ENCODE peak calls at places on chromosomes 6 and 20, in six cellular contexts. X, U, A, K, E and G are unnamed samples.

GRCh38 chr20:6519556-6519955 is 247.9 kb upstream of the BMP2 start:
- DNase-seq in X (peak; percentile 52), U (no peak), A (no peak), K (no peak), E (no peak), G (no peak)

GRCh38 chr6:44373051-44373450 is 14.5 kb upstream of the CDC5L start:
- DNase-seq in X (no peak), U (no peak), A (no peak), K (no peak), E (no peak), G (no peak)

GRCh38 chr20:38049800-38050199 is 16.3 kb downstream of the RPRD1B start:
- DNase-seq in X (peak; percentile 57), U (peak; percentile 62), A (no peak), K (no peak), E (no peak), G (no peak)

GRCh38 chr6:165653196-165653595 is 9.8 kb downstream of the PDE10A start:
- DNase-seq in X (peak; percentile 61), U (no peak), A (no peak), K (no peak), E (no peak), G (no peak)

GRCh38 chr6:5936611-5937010 is 70.1 kb downstream of the NRN1 start:
- DNase-seq in X (no peak), U (no peak), A (no peak), K (no peak), E (no peak), G (no peak)

GRCh38 chr6:81981812-81982211 is 229.3 kb upstream of the TENT5A start:
- DNase-seq in X (peak; percentile 68), U (no peak), A (no peak), K (no peak), E (peak; percentile 43), G (no peak)

GRCh38 chr6:138086573-138087196 is 20.5 kb downstream of the PERP start:
- DNase-seq in X (no peak), U (peak; percentile 95), A (no peak), K (no peak), E (peak; percentile 85), G (no peak)

GRCh38 chr6:64998173-64998572 is 708.9 kb downstream of the EYS start:
- DNase-seq in X (no peak), U (no peak), A (no peak), K (no peak), E (no peak), G (no peak)

GRCh38 chr20:57195023-57195758 is 71.2 kb downstream of the BMP7 start:
- DNase-seq in X (no peak), U (no peak), A (no peak), K (no peak), E (no peak), G (no peak)

GRCh38 chr6:5622276-5623005 is 361.1 kb downstream of the FARS2 start:
- DNase-seq in X (peak; percentile 51), U (no peak), A (no peak), K (no peak), E (no peak), G (no peak)

GRCh38 chr6:57142178-57142525 is 30.0 kb upstream of the BAG2 start:
- DNase-seq in X (no peak), U (no peak), A (no peak), K (no peak), E (no peak), G (no peak)

GRCh38 chr20:53216856-53217576 is 244.9 kb downstream of the TSHZ2 start:
- DNase-seq in X (peak; percentile 19), U (peak; percentile 50), A (peak; percentile 81), K (peak; percentile 97), E (peak; percentile 28), G (no peak)

GRCh38 chr6:118705799-118706481 is 54.5 kb upstream of the CEP85L start:
- DNase-seq in X (peak; percentile 74), U (no peak), A (no peak), K (no peak), E (no peak), G (peak; percentile 30)

GRCh38 chr6:150632785-150633465 is 33.2 kb downstream of the PLEKHG1 start:
- DNase-seq in X (no peak), U (no peak), A (no peak), K (no peak), E (no peak), G (peak; percentile 41)

GRCh38 chr6:35360349-35361138 is 18.2 kb downstream of the PPARD start:
- DNase-seq in X (no peak), U (peak; percentile 97), A (no peak), K (peak; percentile 54), E (no peak), G (no peak)

GRCh38 chr20:32463642-32464400 is 105.7 kb downstream of the ASXL1 start:
- DNase-seq in X (no peak), U (no peak), A (no peak), K (no peak), E (no peak), G (no peak)

GRCh38 chr6:144278659-144279314 is 6.3 kb upstream of the UTRN start:
- DNase-seq in X (no peak), U (no peak), A (no peak), K (no peak), E (no peak), G (no peak)

GRCh38 chr6:56771189-56771588 is 128.5 kb upstream of the DST start:
- DNase-seq in X (no peak), U (no peak), A (no peak), K (no peak), E (no peak), G (no peak)

GRCh38 chr20:46151936-46152335 is 33.8 kb downstream of the CD40 start:
- DNase-seq in X (no peak), U (peak; percentile 45), A (peak; percentile 79), K (peak; percentile 82), E (no peak), G (no peak)

GRCh38 chr6:46320505-46320904 is 149.7 kb upstream of the ENPP5 start:
- DNase-seq in X (no peak), U (no peak), A (no peak), K (no peak), E (no peak), G (no peak)

GRCh38 chr20:36971103-36971502 is 19.6 kb upstream of the SAMHD1 start:
- DNase-seq in X (no peak), U (no peak), A (no peak), K (no peak), E (no peak), G (no peak)

GRCh38 chr6:2714359-2714895 is 36.3 kb downstream of the MYLK4 start:
- DNase-seq in X (peak; percentile 80), U (no peak), A (no peak), K (no peak), E (no peak), G (no peak)

GRCh38 chr20:17525650-17526049 is 5.5 kb downstream of the BFSP1 start:
- DNase-seq in X (peak; percentile 22), U (peak; percentile 50), A (peak; percentile 47), K (no peak), E (peak; percentile 58), G (no peak)

GRCh38 chr6:14584450-14584849 is 466.9 kb downstream of the CD83 start:
- DNase-seq in X (no peak), U (no peak), A (no peak), K (no peak), E (no peak), G (no peak)

GRCh38 chr20:2820084-2820895 is 4.1 kb downstream of the TMEM239 start:
- DNase-seq in X (no peak), U (no peak), A (peak; percentile 55), K (peak; percentile 70), E (no peak), G (no peak)

GRCh38 chr6:169933839-169934698 is 182.6 kb downstream of the ERMARD start:
- DNase-seq in X (peak; percentile 96), U (no peak), A (no peak), K (no peak), E (no peak), G (no peak)

GRCh38 chr6:135251964-135252429 is 70.9 kb downstream of the MYB start:
- DNase-seq in X (no peak), U (peak; percentile 83), A (no peak), K (no peak), E (no peak), G (no peak)

GRCh38 chr20:56440346-56441007 is 27.9 kb upstream of the RTF2 start:
- DNase-seq in X (no peak), U (no peak), A (no peak), K (no peak), E (no peak), G (peak; percentile 58)

GRCh38 chr20:58544301-58544700 is 29.1 kb upstream of the APCDD1L start:
- DNase-seq in X (no peak), U (no peak), A (no peak), K (peak; percentile 20), E (no peak), G (no peak)

GRCh38 chr6:150069707-150070106 is 786 bp upstream of the ULBP3 start:
- DNase-seq in X (no peak), U (no peak), A (no peak), K (no peak), E (no peak), G (no peak)

GRCh38 chr6:117188627-117189201 is 76.6 kb upstream of the VGLL2 start:
- DNase-seq in X (no peak), U (no peak), A (no peak), K (no peak), E (peak; percentile 6), G (no peak)

GRCh38 chr6:169974663-169975062 is 223.2 kb downstream of the ERMARD start:
- DNase-seq in X (no peak), U (no peak), A (no peak), K (no peak), E (no peak), G (no peak)

GRCh38 chr20:33401042-33401921 is at the start of gene CDK5RAP1:
- DNase-seq in X (peak; percentile 90), U (peak; percentile 93), A (peak; percentile 84), K (peak; percentile 86), E (peak; percentile 88), G (peak; percentile 74)

GRCh38 chr6:49551126-49551865 is 828 bp downstream of the C6orf141 start:
- DNase-seq in X (peak; percentile 40), U (no peak), A (no peak), K (peak; percentile 73), E (no peak), G (no peak)
- TF ChIP-seq EZH2 in X (no peak), U (no peak), A (no peak), K (no peak), E (no peak), G (no peak)

GRCh38 chr6:139173172-139173571 is 38.3 kb downstream of the HECA start:
- DNase-seq in X (no peak), U (no peak), A (no peak), K (no peak), E (no peak), G (no peak)
- TF ChIP-seq MAX in X (no peak), U (no peak), A (no peak), K (no peak), E (no peak), G (no peak)

GRCh38 chr6:108167449-108167903 is 1.7 kb downstream of the NR2E1 start:
- DNase-seq in X (no peak), U (no peak), A (no peak), K (peak; percentile 76), E (no peak), G (no peak)
- TF ChIP-seq EZH2 in X (peak; percentile 9), U (no peak), A (no peak), K (no peak), E (no peak), G (no peak)

DNA sequence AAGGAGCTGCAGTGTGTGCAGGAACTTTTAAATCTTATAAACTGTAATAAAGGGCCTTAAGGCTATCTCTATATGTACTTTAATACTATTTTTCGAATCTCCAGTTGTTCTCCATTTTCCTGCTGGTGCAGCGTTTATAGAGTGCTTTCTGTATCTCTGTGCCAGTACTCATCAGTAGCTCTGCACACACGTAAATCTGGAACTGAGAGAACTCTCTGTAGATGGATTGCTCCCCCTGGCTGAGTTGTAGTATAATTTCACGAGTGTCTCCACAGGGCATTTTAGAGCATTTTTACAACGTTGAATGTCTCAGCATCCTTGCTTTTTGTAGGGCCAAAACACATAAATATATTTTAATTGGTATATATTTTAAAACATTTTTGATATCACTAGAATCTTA is 256.5 kb downstream of the TRDN start:
- DNase-seq in X (peak; percentile 6), U (peak; percentile 22), A (no peak), K (no peak), E (no peak), G (no peak)
- TF ChIP-seq MAX in X (no peak), U (no peak), A (no peak), K (no peak), E (no peak), G (no peak)